ENCODE peak calls at places on chromosome 1, in six cellular contexts. One of them, this sample, is unnamed.

GRCh38 chr1:44114098-44114497 is 4.5 kb upstream of the KLF17 start:
- DNase-seq in stimulated activated CD8-positive, alpha-beta memory T cell treated with anti-CD3 and anti-CD28 coated beads, Interleukin-7, amount 100 ng/mL, for 48 hours: no peak
- DNase-seq in mesothelial cell of epicardium: no peak
- DNase-seq in HCT116: no peak
- DNase-seq in amniotic stem cell: no peak
- DNase-seq in ovary: no peak
- DNase-seq in this sample: no peak

GRCh38 chr1:158101944-158102343 is 78.8 kb upstream of the CD1D start:
- DNase-seq in stimulated activated CD8-positive, alpha-beta memory T cell treated with anti-CD3 and anti-CD28 coated beads, Interleukin-7, amount 100 ng/mL, for 48 hours: no peak
- DNase-seq in mesothelial cell of epicardium: no peak
- DNase-seq in HCT116: peak; percentile 48
- DNase-seq in amniotic stem cell: no peak
- DNase-seq in ovary: no peak
- DNase-seq in this sample: no peak

GRCh38 chr1:246728311-246728710 is 4.1 kb downstream of the SCCPDH start:
- DNase-seq in stimulated activated CD8-positive, alpha-beta memory T cell treated with anti-CD3 and anti-CD28 coated beads, Interleukin-7, amount 100 ng/mL, for 48 hours: no peak
- DNase-seq in mesothelial cell of epicardium: no peak
- DNase-seq in HCT116: no peak
- DNase-seq in amniotic stem cell: no peak
- DNase-seq in ovary: no peak
- DNase-seq in this sample: no peak

GRCh38 chr1:36258960-36259344 is 34.7 kb downstream of the THRAP3 start:
- DNase-seq in stimulated activated CD8-positive, alpha-beta memory T cell treated with anti-CD3 and anti-CD28 coated beads, Interleukin-7, amount 100 ng/mL, for 48 hours: no peak
- DNase-seq in mesothelial cell of epicardium: no peak
- DNase-seq in HCT116: no peak
- DNase-seq in amniotic stem cell: no peak
- DNase-seq in ovary: no peak
- DNase-seq in this sample: no peak

GRCh38 chr1:1470626-1471388 is 758 bp upstream of the ATAD3B start:
- DNase-seq in stimulated activated CD8-positive, alpha-beta memory T cell treated with anti-CD3 and anti-CD28 coated beads, Interleukin-7, amount 100 ng/mL, for 48 hours: no peak
- DNase-seq in mesothelial cell of epicardium: no peak
- DNase-seq in HCT116: no peak
- DNase-seq in amniotic stem cell: no peak
- DNase-seq in ovary: no peak
- DNase-seq in this sample: no peak

GRCh38 chr1:28642056-28642846 is 616 bp downstream of the TAF12 start:
- DNase-seq in stimulated activated CD8-positive, alpha-beta memory T cell treated with anti-CD3 and anti-CD28 coated beads, Interleukin-7, amount 100 ng/mL, for 48 hours: no peak
- DNase-seq in mesothelial cell of epicardium: no peak
- DNase-seq in HCT116: no peak
- DNase-seq in amniotic stem cell: no peak
- DNase-seq in ovary: no peak
- DNase-seq in this sample: peak; percentile 68

GRCh38 chr1:30473920-30474817 is 249.2 kb downstream of the MATN1 start:
- DNase-seq in stimulated activated CD8-positive, alpha-beta memory T cell treated with anti-CD3 and anti-CD28 coated beads, Interleukin-7, amount 100 ng/mL, for 48 hours: no peak
- DNase-seq in mesothelial cell of epicardium: no peak
- DNase-seq in HCT116: no peak
- DNase-seq in amniotic stem cell: no peak
- DNase-seq in ovary: no peak
- DNase-seq in this sample: no peak

GRCh38 chr1:15214507-15214906 is 32.5 kb upstream of the FHAD1 start:
- DNase-seq in stimulated activated CD8-positive, alpha-beta memory T cell treated with anti-CD3 and anti-CD28 coated beads, Interleukin-7, amount 100 ng/mL, for 48 hours: no peak
- DNase-seq in mesothelial cell of epicardium: peak; percentile 75
- DNase-seq in HCT116: no peak
- DNase-seq in amniotic stem cell: no peak
- DNase-seq in ovary: peak; percentile 81
- DNase-seq in this sample: no peak

GRCh38 chr1:52842643-52843310 is at the start of gene ZYG11A:
- DNase-seq in stimulated activated CD8-positive, alpha-beta memory T cell treated with anti-CD3 and anti-CD28 coated beads, Interleukin-7, amount 100 ng/mL, for 48 hours: peak; percentile 61
- DNase-seq in mesothelial cell of epicardium: peak; percentile 63
- DNase-seq in HCT116: no peak
- DNase-seq in amniotic stem cell: peak; percentile 76
- DNase-seq in ovary: peak; percentile 55
- DNase-seq in this sample: peak; percentile 87

GRCh38 chr1:242523968-242524570 is 428 bp downstream of the PLD5 start:
- DNase-seq in stimulated activated CD8-positive, alpha-beta memory T cell treated with anti-CD3 and anti-CD28 coated beads, Interleukin-7, amount 100 ng/mL, for 48 hours: no peak
- DNase-seq in mesothelial cell of epicardium: peak; percentile 78
- DNase-seq in HCT116: no peak
- DNase-seq in amniotic stem cell: no peak
- DNase-seq in ovary: peak; percentile 56
- DNase-seq in this sample: peak; percentile 53

GRCh38 chr1:93779540-93780121 is 98.0 kb upstream of the BCAR3 start:
- DNase-seq in stimulated activated CD8-positive, alpha-beta memory T cell treated with anti-CD3 and anti-CD28 coated beads, Interleukin-7, amount 100 ng/mL, for 48 hours: no peak
- DNase-seq in mesothelial cell of epicardium: no peak
- DNase-seq in HCT116: peak; percentile 83
- DNase-seq in amniotic stem cell: peak; percentile 68
- DNase-seq in ovary: no peak
- DNase-seq in this sample: no peak

GRCh38 chr1:91803847-91804545 is 82.0 kb downstream of the TGFBR3 start:
- DNase-seq in stimulated activated CD8-positive, alpha-beta memory T cell treated with anti-CD3 and anti-CD28 coated beads, Interleukin-7, amount 100 ng/mL, for 48 hours: peak; percentile 30
- DNase-seq in mesothelial cell of epicardium: no peak
- DNase-seq in HCT116: no peak
- DNase-seq in amniotic stem cell: no peak
- DNase-seq in ovary: no peak
- DNase-seq in this sample: peak; percentile 70

GRCh38 chr1:169201084-169201619 is 94.7 kb downstream of the ATP1B1 start:
- DNase-seq in stimulated activated CD8-positive, alpha-beta memory T cell treated with anti-CD3 and anti-CD28 coated beads, Interleukin-7, amount 100 ng/mL, for 48 hours: no peak
- DNase-seq in mesothelial cell of epicardium: no peak
- DNase-seq in HCT116: no peak
- DNase-seq in amniotic stem cell: peak; percentile 1
- DNase-seq in ovary: no peak
- DNase-seq in this sample: no peak

GRCh38 chr1:155970531-155971167 is 7.7 kb downstream of the ARHGEF2 start:
- DNase-seq in stimulated activated CD8-positive, alpha-beta memory T cell treated with anti-CD3 and anti-CD28 coated beads, Interleukin-7, amount 100 ng/mL, for 48 hours: no peak
- DNase-seq in mesothelial cell of epicardium: no peak
- DNase-seq in HCT116: no peak
- DNase-seq in amniotic stem cell: peak; percentile 65
- DNase-seq in ovary: peak; percentile 50
- DNase-seq in this sample: peak; percentile 71

GRCh38 chr1:232966663-232967062 is 16.3 kb downstream of the NTPCR start:
- DNase-seq in stimulated activated CD8-positive, alpha-beta memory T cell treated with anti-CD3 and anti-CD28 coated beads, Interleukin-7, amount 100 ng/mL, for 48 hours: no peak
- DNase-seq in mesothelial cell of epicardium: no peak
- DNase-seq in HCT116: no peak
- DNase-seq in amniotic stem cell: no peak
- DNase-seq in ovary: no peak
- DNase-seq in this sample: no peak

GRCh38 chr1:112359961-112360767 is 35.9 kb upstream of the CTTNBP2NL start:
- DNase-seq in stimulated activated CD8-positive, alpha-beta memory T cell treated with anti-CD3 and anti-CD28 coated beads, Interleukin-7, amount 100 ng/mL, for 48 hours: no peak
- DNase-seq in mesothelial cell of epicardium: no peak
- DNase-seq in HCT116: no peak
- DNase-seq in amniotic stem cell: no peak
- DNase-seq in ovary: peak; percentile 43
- DNase-seq in this sample: no peak

GRCh38 chr1:220999872-221000863 is 120.9 kb downstream of the HLX start:
- DNase-seq in stimulated activated CD8-positive, alpha-beta memory T cell treated with anti-CD3 and anti-CD28 coated beads, Interleukin-7, amount 100 ng/mL, for 48 hours: no peak
- DNase-seq in mesothelial cell of epicardium: no peak
- DNase-seq in HCT116: no peak
- DNase-seq in amniotic stem cell: no peak
- DNase-seq in ovary: no peak
- DNase-seq in this sample: no peak

GRCh38 chr1:39500862-39501389 is 9.5 kb downstream of the BMP8A start:
- DNase-seq in stimulated activated CD8-positive, alpha-beta memory T cell treated with anti-CD3 and anti-CD28 coated beads, Interleukin-7, amount 100 ng/mL, for 48 hours: no peak
- DNase-seq in mesothelial cell of epicardium: no peak
- DNase-seq in HCT116: no peak
- DNase-seq in amniotic stem cell: no peak
- DNase-seq in ovary: no peak
- DNase-seq in this sample: no peak

This sample was measured in activated CD8-positive, alpha-beta memory T cell treated with anti-CD3 and anti-CD28 coated beads, Interleukin-2, amount 50 U/mL, for 48 hours.